ENCODE peak calls at places on chromosomes 7 and 10, in six cellular contexts. E is AG04450, W is gastrocnemius medialis, K is lung, N is GM12865, R is retinal pigment epithelial cell. X is an unnamed sample.

GRCh38 chr7:128893251-128894100 is 17.0 kb downstream of the KCP start:
- DNase-seq in K (no peak), W (no peak), N (no peak), E (no peak), R (no peak), X (no peak)

GRCh38 chr10:21281765-21282484 is 243.6 kb downstream of the SKIDA1 start:
- DNase-seq in R (no peak), W (no peak), K (no peak), N (no peak), E (no peak), X (no peak)

GRCh38 chr7:34133983-34134782 is 228.8 kb downstream of the BMPER start:
- DNase-seq in E (peak), W (peak), N (peak), K (peak), R (no peak), X (peak)

GRCh38 chr7:151008511-151009323 is 15.6 kb downstream of the ATG9B start:
- DNase-seq in R (no peak), W (no peak), K (peak), E (no peak), N (peak), X (no peak)

GRCh38 chr7:157089100-157089510 is 49.6 kb upstream of the UBE3C start:
- DNase-seq in E (no peak), W (no peak), N (no peak), R (no peak), K (no peak), X (no peak)

GRCh38 chr10:91796332-91797076 is 1.7 kb upstream of the TNKS2 start:
- DNase-seq in K (peak), R (no peak), N (peak), E (no peak), W (peak), X (no peak)

GRCh38 chr10:86545097-86545496 is 23.5 kb upstream of the WAPL start:
- DNase-seq in N (no peak), E (no peak), R (no peak), W (no peak), K (no peak), X (no peak)

GRCh38 chr7:155753446-155753965 is 58.8 kb downstream of the SHH start:
- DNase-seq in R (no peak), E (no peak), N (peak), W (no peak), K (no peak), X (no peak)

GRCh38 chr10:97534746-97535367 is 36.1 kb downstream of the UBTD1 start:
- DNase-seq in K (no peak), N (peak), W (peak), E (no peak), R (no peak), X (no peak)

GRCh38 chr7:31646969-31647368 is 40.0 kb upstream of the PPP1R17 start:
- DNase-seq in N (no peak), W (no peak), K (no peak), E (no peak), R (no peak), X (no peak)

GRCh38 chr10:76429642-76430041 is 998.2 kb downstream of the LRMDA start:
- DNase-seq in W (no peak), K (no peak), E (no peak), R (no peak), N (no peak), X (no peak)

GRCh38 chr7:94008537-94008936 is 4.4 kb upstream of the BET1 start:
- DNase-seq in N (peak), W (no peak), R (no peak), E (no peak), K (no peak), X (no peak)

GRCh38 chr7:23893172-23893941 is 183.3 kb downstream of the STK31 start:
- DNase-seq in E (peak), N (no peak), R (peak), W (no peak), K (no peak), X (peak)

GRCh38 chr10:128463991-128464755 is 337.9 kb upstream of the MKI67 start:
- DNase-seq in R (peak), E (peak), N (peak), W (peak), K (peak), X (peak)

GRCh38 chr7:95608344-95609173 is 12.2 kb upstream of the PDK4 start:
- DNase-seq in W (peak), R (peak), K (peak), N (peak), E (peak), X (peak)

DNA sequence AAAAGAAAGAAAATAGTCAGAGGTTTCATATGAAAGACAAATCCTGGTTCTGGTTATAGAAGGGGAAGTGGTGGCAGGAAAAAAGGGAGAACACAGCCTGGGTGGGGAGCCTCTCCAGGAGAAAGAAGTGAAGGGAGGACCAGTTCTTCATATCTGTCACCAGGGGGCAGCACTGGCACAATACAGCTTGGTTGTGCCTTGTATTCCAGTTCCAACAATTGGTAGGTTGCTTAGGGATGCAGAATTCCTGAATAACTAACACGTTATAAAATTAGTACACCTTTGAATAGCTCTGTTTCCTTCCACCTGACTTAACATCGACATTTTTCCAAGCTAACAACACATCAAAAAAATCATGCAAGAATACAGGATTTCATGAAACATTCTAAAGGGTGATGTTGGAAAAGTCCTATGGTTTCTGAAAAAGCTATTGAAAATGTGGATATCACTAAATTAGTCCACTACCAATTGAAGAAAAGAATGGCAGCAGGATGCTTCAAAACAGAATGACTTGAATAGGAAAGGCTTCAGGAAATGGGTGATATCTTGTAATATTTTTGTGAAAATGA is 52.9 kb downstream of the CYP26A1 start:
- DNase-seq in N (no peak), E (no peak), R (no peak), K (no peak), W (no peak), X (no peak)
- TF ChIP-seq CTCF in N (peak), E (peak), R (peak), K (no peak), W (no peak), X (peak)

DNA sequence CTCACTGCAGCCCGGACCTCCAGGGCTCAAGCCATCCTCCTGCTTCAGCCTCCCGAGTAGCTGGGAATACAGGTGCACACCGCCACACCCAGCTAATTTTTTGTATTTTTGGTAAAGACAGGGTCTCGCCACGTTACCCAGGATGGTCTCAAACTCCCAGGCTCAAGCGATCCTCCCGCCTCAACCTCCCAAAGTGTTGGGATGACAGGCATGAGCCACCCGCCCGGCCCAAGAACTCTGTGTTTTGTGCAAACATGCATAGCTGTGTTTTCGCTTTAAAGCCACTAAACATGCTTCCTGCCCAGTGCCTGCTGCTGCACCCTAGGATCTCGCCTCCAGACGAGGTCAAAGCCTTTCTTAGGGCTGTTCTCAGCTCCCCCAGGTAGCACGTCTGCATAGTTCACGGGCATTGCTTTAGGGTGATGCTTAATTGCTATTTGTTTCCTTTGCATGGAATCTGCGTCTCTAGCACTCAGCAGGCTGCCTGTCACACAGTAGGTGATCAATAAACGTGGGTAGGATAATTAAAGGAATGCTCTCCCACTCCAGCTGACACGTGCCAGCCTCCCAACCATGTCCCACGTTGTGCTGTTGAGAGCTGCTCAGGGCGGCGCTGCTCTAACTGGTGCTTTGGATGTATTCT is 51.0 kb upstream of the FOXK1 start:
- DNase-seq in R (no peak), N (no peak), W (no peak), E (no peak), K (no peak), X (no peak)
- H3K4me3 ChIP-seq in R (no peak), N (no peak), W (no peak), E (peak), K (no peak), X (no peak)

GRCh38 chr10:2054728-2055127 is 317.4 kb upstream of the ADARB2 start:
- DNase-seq in E (no peak), W (no peak), R (no peak), K (no peak), N (no peak), X (no peak)
- TF ChIP-seq CTCF in E (no peak), W (no peak), R (no peak), K (no peak), N (no peak), X (no peak)

GRCh38 chr10:114401195-114401741 is 3.0 kb downstream of the AFAP1L2 start:
- DNase-seq in E (no peak), W (peak), R (no peak), N (peak), K (peak), X (peak)

GRCh38 chr10:114404171-114405010 is at the start of gene AFAP1L2:
- DNase-seq in R (no peak), K (no peak), N (no peak), E (no peak), W (no peak), X (no peak)

GRCh38 chr10:114402233-114402632 is 2.1 kb downstream of the AFAP1L2 start:
- DNase-seq in N (no peak), E (no peak), R (no peak), K (no peak), W (no peak), X (no peak)

GRCh38 chr10:114403545-114404161 is 649 bp downstream of the AFAP1L2 start:
- DNase-seq in R (no peak), N (peak), E (no peak), K (no peak), W (no peak), X (no peak)

GRCh38 chr10:114402871-114403544 is 1.3 kb downstream of the AFAP1L2 start:
- DNase-seq in R (no peak), E (no peak), W (no peak), K (no peak), N (peak), X (no peak)
- H3K4me3 ChIP-seq in R (peak), E (no peak), W (peak), K (peak), N (peak), X (peak)

DNA sequence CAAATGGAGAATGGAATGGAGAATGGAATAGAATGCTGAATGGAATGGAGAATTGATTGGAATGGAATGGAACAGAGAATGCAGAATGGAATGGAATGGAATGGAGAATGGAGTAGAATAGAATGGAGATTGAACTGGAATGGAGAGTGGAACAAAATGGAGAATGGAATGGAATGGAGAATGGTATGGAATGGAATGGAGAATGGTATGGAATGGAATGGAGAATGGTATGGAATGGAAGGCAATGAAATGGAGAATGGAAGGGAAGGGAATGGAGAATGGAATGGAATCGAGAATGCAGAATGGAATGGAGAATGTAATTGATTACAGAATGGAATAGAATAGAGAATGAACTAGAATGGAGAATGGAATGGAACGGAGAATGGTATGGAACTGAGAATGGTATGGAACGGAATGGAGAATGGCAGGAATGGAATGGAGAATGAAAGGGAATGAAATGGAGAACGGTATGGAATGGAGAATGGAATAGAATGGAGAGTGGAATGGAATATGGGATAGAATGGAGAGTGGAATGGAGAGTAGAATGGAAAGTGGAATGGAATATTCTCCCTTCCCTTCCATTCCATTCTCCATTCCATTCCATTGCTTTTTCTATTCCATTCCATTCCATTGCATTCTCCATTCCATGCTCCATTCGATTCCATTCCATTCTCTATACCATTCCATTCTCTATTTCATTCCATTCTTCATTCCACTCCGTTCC is 88.2 kb downstream of the NSUN6 start:
- DNase-seq in K (no peak), R (no peak), N (no peak), W (no peak), E (no peak), X (no peak)
- TF ChIP-seq CTCF in K (no peak), R (no peak), N (no peak), W (no peak), E (no peak), X (no peak)

DNA sequence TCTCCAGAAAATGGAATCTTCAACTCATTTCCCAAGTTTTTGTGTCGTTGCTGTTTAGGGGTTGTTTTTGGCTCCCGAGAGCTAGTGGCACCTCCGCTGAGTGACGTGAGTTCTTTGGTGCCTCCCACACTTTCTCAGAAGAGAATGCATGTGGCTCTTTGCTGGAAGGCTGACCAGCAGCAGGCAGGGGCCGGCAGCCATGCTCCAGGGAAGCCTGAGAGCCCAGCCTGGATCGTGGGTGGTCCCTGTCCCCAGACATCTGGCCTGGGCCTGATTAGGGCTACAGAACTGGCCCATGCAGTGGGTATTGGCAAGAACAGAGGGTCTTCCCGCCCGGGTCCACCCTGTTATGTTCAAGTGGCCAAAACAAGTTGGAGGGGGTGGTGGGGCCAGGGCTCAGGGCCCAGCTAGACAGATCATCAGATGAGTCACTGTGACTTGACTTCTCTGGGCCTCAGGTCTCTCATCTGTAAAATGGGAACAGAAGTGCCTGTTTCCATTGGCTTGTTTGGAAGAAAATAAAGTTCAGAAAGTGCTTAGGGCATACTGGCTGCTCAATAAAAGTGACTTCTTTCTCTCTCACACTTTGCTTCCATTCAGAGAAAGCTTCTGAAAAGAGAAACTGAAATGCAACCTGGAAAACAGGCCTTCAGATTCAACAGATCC is 83.1 kb downstream of the STRA8 start:
- DNase-seq in R (no peak), N (no peak), E (no peak), K (no peak), W (no peak), X (no peak)
- H3K4me3 ChIP-seq in R (no peak), N (no peak), E (no peak), K (no peak), W (no peak), X (no peak)

GRCh38 chr10:24518981-24519597 is 204.6 kb downstream of the ARHGAP21 start:
- DNase-seq in K (peak), N (peak), E (peak), R (peak), W (peak), X (peak)

GRCh38 chr10:24518411-24518810 is 205.3 kb downstream of the ARHGAP21 start:
- DNase-seq in R (no peak), E (no peak), N (no peak), K (no peak), W (no peak), X (no peak)

GRCh38 chr10:24515481-24515880 is 208.2 kb downstream of the ARHGAP21 start:
- DNase-seq in W (no peak), K (no peak), N (no peak), E (no peak), R (no peak), X (no peak)

DNA sequence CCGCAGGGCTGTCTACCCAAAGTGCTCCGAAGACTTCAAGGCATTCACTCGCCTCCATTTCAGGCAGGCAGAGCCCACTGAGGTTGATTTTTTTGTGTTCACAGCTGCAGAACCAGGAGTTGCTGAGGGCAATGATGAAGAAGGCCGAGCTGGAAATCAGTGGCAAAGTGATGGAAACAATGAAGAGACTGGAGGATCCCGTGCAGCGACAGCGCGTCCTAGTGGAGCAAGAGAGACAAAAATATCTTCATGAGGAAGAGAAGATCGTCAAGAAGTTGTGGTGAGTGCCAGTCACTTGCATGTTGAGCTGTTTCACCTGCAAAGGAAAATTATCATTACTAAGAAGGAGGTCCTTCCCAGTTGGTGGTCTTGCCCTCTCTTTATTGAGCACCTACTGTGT is 210.5 kb downstream of the ARHGAP21 start:
- DNase-seq in K (no peak), R (no peak), E (no peak), W (no peak), N (peak), X (peak)
- TF ChIP-seq CTCF in K (no peak), R (peak), E (peak), W (no peak), N (peak), X (peak)

GRCh38 chr10:62027841-62028501 is 126.5 kb downstream of the ARID5B start:
- DNase-seq in N (no peak), R (no peak), K (no peak), E (no peak), W (no peak), X (no peak)
- H3K4me3 ChIP-seq in N (no peak), R (no peak), K (no peak), E (no peak), W (no peak), X (no peak)

GRCh38 chr10:70542565-70542938 is 60.0 kb downstream of the PRF1 start:
- DNase-seq in R (no peak), K (no peak), E (no peak), N (no peak), W (no peak), X (no peak)
- TF ChIP-seq CTCF in R (no peak), K (no peak), E (peak), N (peak), W (no peak), X (peak)